ENCODE peak calls at places on chromosomes 11 and 22, in four cellular contexts. G is activated naive CD8-positive, alpha-beta T cell treated with anti-CD3 and anti-CD28 coated beads, Interleukin-2, amount 50 U/mL, for 24 hours; B is heart right ventricle; E is T-helper 1 cell. D is an unnamed sample.
A peak's percentile ranks its signal among the peaks of the same experiment; 100 is the strongest.

GRCh38 chr22:44622147-44622427 is 79.9 kb upstream of the PRR5 start:
- DNase-seq in B (no peak), G (peak; percentile 18), E (no peak), D (no peak)

GRCh38 chr11:45089251-45089650 is 57.2 kb upstream of the PRDM11 start:
- DNase-seq in G (no peak), E (no peak), B (peak; percentile 82), D (no peak)

GRCh38 chr22:41927813-41928212 is 1.2 kb upstream of the TNFRSF13C start:
- DNase-seq in B (no peak), G (no peak), E (no peak), D (no peak)

GRCh38 chr11:67613960-67614715 is 7.4 kb downstream of the NDUFV1 start:
- DNase-seq in E (peak; percentile 67), G (peak; percentile 84), B (peak; percentile 68), D (no peak)

GRCh38 chr22:43378011-43378704 is 33.7 kb upstream of the MPPED1 start:
- DNase-seq in B (no peak), G (no peak), E (no peak), D (no peak)

GRCh38 chr11:108239076-108239475 is 16.2 kb downstream of the ATM start:
- DNase-seq in G (no peak), E (no peak), B (no peak), D (no peak)

GRCh38 chr11:69310934-69311766 is 17.2 kb downstream of the MYEOV start:
- DNase-seq in E (no peak), B (no peak), G (peak; percentile 69), D (no peak)

GRCh38 chr22:22786301-22787115 is 101.1 kb upstream of the IGLL5 start:
- DNase-seq in B (no peak), E (no peak), G (no peak), D (no peak)

GRCh38 chr11:3057069-3057963 is at the start of gene CARS1:
- DNase-seq in B (peak; percentile 96), E (peak; percentile 88), G (peak; percentile 96), D (peak; percentile 45)

GRCh38 chr11:33828604-33829429 is 54.5 kb upstream of the FBXO3 start:
- DNase-seq in G (no peak), B (no peak), E (no peak), D (no peak)

GRCh38 chr11:47001666-47002285 is 65.2 kb downstream of the CSTPP1 start:
- DNase-seq in G (no peak), B (no peak), E (no peak), D (no peak)

GRCh38 chr11:129657866-129658557 is 157.6 kb upstream of the TMEM45B start:
- DNase-seq in B (no peak), E (no peak), G (no peak), D (no peak)

GRCh38 chr11:94511932-94512781 is at the start of gene C11orf97:
- DNase-seq in E (peak; percentile 12), G (peak; percentile 60), B (peak; percentile 61), D (no peak)

GRCh38 chr11:19644316-19644715 is 68.3 kb upstream of the NAV2 start:
- DNase-seq in B (no peak), G (no peak), E (no peak), D (no peak)

GRCh38 chr11:6319001-6319878 is 1.1 kb downstream of the CAVIN3 start:
- DNase-seq in E (no peak), B (peak; percentile 67), G (no peak), D (no peak)

GRCh38 chr22:33923660-33924246 is 3.5 kb upstream of the LARGE1 start:
- DNase-seq in G (peak; percentile 31), E (no peak), B (no peak), D (peak; percentile 32)

GRCh38 chr11:47714554-47715081 is 551 bp downstream of the AGBL2 start:
- DNase-seq in E (no peak), B (no peak), G (peak; percentile 16), D (no peak)

GRCh38 chr11:30879322-30880020 is 293.3 kb upstream of the MPPED2 start:
- DNase-seq in B (no peak), E (no peak), G (no peak), D (no peak)